ENCODE peak calls at places on chromosome 6, in five cellular contexts. One of them, this sample, is unnamed. For H3K4me1, the result is how much of the 10 kb centered on the place peaks cover.

GRCh38 chr6:114135348-114136002 is 164.5 kb upstream of the HDAC2 start:
- DNase-seq in tibial artery: no peak
- DNase-seq in MM.1S: no peak
- DNase-seq in endothelial cell of umbilical vein: no peak
- DNase-seq in left lung: no peak
- DNase-seq in this sample: no peak

GRCh38 chr6:41014780-41015179 is 24.2 kb downstream of the UNC5CL start:
- DNase-seq in tibial artery: no peak
- DNase-seq in endothelial cell of umbilical vein: no peak
- DNase-seq in left lung: no peak
- DNase-seq in MM.1S: no peak
- DNase-seq in this sample: no peak

GRCh38 chr6:17703256-17703694 is 3.5 kb downstream of the NUP153 start:
- DNase-seq in MM.1S: no peak
- DNase-seq in left lung: no peak
- DNase-seq in endothelial cell of umbilical vein: peak
- DNase-seq in tibial artery: no peak
- DNase-seq in this sample: peak

GRCh38 chr6:37210313-37210898 is 40.5 kb downstream of the PIM1 start:
- DNase-seq in MM.1S: peak
- DNase-seq in endothelial cell of umbilical vein: peak
- DNase-seq in tibial artery: peak
- DNase-seq in left lung: peak
- DNase-seq in this sample: peak

GRCh38 chr6:20058912-20059311 is 153.4 kb downstream of the MBOAT1 start:
- DNase-seq in MM.1S: no peak
- DNase-seq in tibial artery: no peak
- DNase-seq in endothelial cell of umbilical vein: no peak
- DNase-seq in left lung: no peak
- DNase-seq in this sample: no peak

GRCh38 chr6:13420269-13420668 is 67.1 kb downstream of the GFOD1 start:
- DNase-seq in tibial artery: no peak
- DNase-seq in MM.1S: no peak
- DNase-seq in left lung: no peak
- DNase-seq in endothelial cell of umbilical vein: no peak
- DNase-seq in this sample: no peak

GRCh38 chr6:14310955-14311354 is 193.4 kb downstream of the CD83 start:
- DNase-seq in left lung: peak
- DNase-seq in MM.1S: no peak
- DNase-seq in endothelial cell of umbilical vein: no peak
- DNase-seq in tibial artery: no peak
- DNase-seq in this sample: no peak

GRCh38 chr6:32488085-32488484 is 42.0 kb downstream of the HLA-DRB5 start:
- DNase-seq in MM.1S: no peak
- DNase-seq in endothelial cell of umbilical vein: no peak
- DNase-seq in tibial artery: no peak
- DNase-seq in left lung: no peak
- DNase-seq in this sample: no peak

GRCh38 chr6:18289283-18289682 is 25.0 kb upstream of the DEK start:
- DNase-seq in endothelial cell of umbilical vein: no peak
- DNase-seq in MM.1S: no peak
- DNase-seq in left lung: no peak
- DNase-seq in tibial artery: no peak
- DNase-seq in this sample: no peak

GRCh38 chr6:47094351-47094925 is 52.3 kb upstream of the ADGRF1 start:
- DNase-seq in tibial artery: no peak
- DNase-seq in endothelial cell of umbilical vein: peak
- DNase-seq in left lung: no peak
- DNase-seq in MM.1S: no peak
- DNase-seq in this sample: no peak

GRCh38 chr6:144278659-144279314 is 6.3 kb upstream of the UTRN start:
- DNase-seq in tibial artery: no peak
- DNase-seq in left lung: no peak
- DNase-seq in MM.1S: no peak
- DNase-seq in endothelial cell of umbilical vein: no peak
- DNase-seq in this sample: no peak

GRCh38 chr6:107460074-107460631 is 789 bp upstream of the PDSS2 start:
- DNase-seq in endothelial cell of umbilical vein: no peak
- DNase-seq in MM.1S: no peak
- DNase-seq in tibial artery: no peak
- DNase-seq in left lung: no peak
- DNase-seq in this sample: no peak

GRCh38 chr6:147567141-147567805 is 58.8 kb downstream of the SAMD5 start:
- DNase-seq in endothelial cell of umbilical vein: no peak
- DNase-seq in MM.1S: no peak
- DNase-seq in left lung: no peak
- DNase-seq in tibial artery: no peak
- DNase-seq in this sample: no peak

GRCh38 chr6:32171234-32171633 is 4.7 kb downstream of the AGPAT1 start:
- DNase-seq in endothelial cell of umbilical vein: no peak
- DNase-seq in MM.1S: no peak
- DNase-seq in tibial artery: no peak
- DNase-seq in left lung: no peak
- DNase-seq in this sample: no peak

GRCh38 chr6:67615796-67616195 is 1019.3 kb upstream of the ADGRB3 start:
- DNase-seq in MM.1S: no peak
- DNase-seq in tibial artery: no peak
- DNase-seq in left lung: no peak
- DNase-seq in endothelial cell of umbilical vein: no peak
- DNase-seq in this sample: no peak

GRCh38 chr6:3194535-3195376 is 32.7 kb downstream of the TUBB2B start:
- DNase-seq in MM.1S: no peak
- DNase-seq in tibial artery: no peak
- DNase-seq in left lung: no peak
- DNase-seq in endothelial cell of umbilical vein: peak
- DNase-seq in this sample: no peak

GRCh38 chr6:21935142-21935541 is 341.6 kb downstream of the SOX4 start:
- DNase-seq in left lung: no peak
- DNase-seq in tibial artery: no peak
- DNase-seq in MM.1S: no peak
- DNase-seq in endothelial cell of umbilical vein: no peak
- DNase-seq in this sample: no peak

GRCh38 chr6:139370047-139370706 is 4.3 kb downstream of the CITED2 start:
- DNase-seq in endothelial cell of umbilical vein: no peak
- DNase-seq in left lung: no peak
- DNase-seq in tibial artery: no peak
- DNase-seq in MM.1S: peak
- DNase-seq in this sample: no peak

GRCh38 chr6:87421576-87421975 is 13.8 kb downstream of the CFAP206 start:
- DNase-seq in endothelial cell of umbilical vein: no peak
- DNase-seq in MM.1S: no peak
- DNase-seq in tibial artery: no peak
- DNase-seq in left lung: no peak
- DNase-seq in this sample: no peak

GRCh38 chr6:161161889-161162624 is 111.8 kb downstream of the AGPAT4 start:
- DNase-seq in left lung: no peak
- DNase-seq in tibial artery: no peak
- DNase-seq in endothelial cell of umbilical vein: no peak
- DNase-seq in MM.1S: no peak
- DNase-seq in this sample: no peak

GRCh38 chr6:50850223-50850751 is 31.6 kb downstream of the TFAP2B start:
- DNase-seq in tibial artery: no peak
- DNase-seq in left lung: no peak
- DNase-seq in MM.1S: no peak
- DNase-seq in endothelial cell of umbilical vein: no peak
- DNase-seq in this sample: no peak

GRCh38 chr6:155014715-155015300 is 19.7 kb downstream of the TIAM2 start:
- DNase-seq in tibial artery: no peak
- DNase-seq in MM.1S: no peak
- DNase-seq in endothelial cell of umbilical vein: peak
- DNase-seq in left lung: no peak
- DNase-seq in this sample: no peak

GRCh38 chr6:155014137-155014536 is 19.0 kb downstream of the TIAM2 start:
- DNase-seq in left lung: no peak
- DNase-seq in tibial artery: no peak
- DNase-seq in endothelial cell of umbilical vein: peak
- DNase-seq in MM.1S: no peak
- DNase-seq in this sample: no peak

GRCh38 chr6:155013457-155013876 is 18.4 kb downstream of the TIAM2 start:
- DNase-seq in MM.1S: no peak
- DNase-seq in tibial artery: no peak
- DNase-seq in endothelial cell of umbilical vein: peak
- DNase-seq in left lung: no peak
- DNase-seq in this sample: no peak

GRCh38 chr6:155011997-155012396 is 16.9 kb downstream of the TIAM2 start:
- DNase-seq in left lung: no peak
- DNase-seq in tibial artery: no peak
- DNase-seq in endothelial cell of umbilical vein: no peak
- DNase-seq in MM.1S: no peak
- DNase-seq in this sample: no peak
- H3K4me1 ChIP-seq in left lung: under half
- H3K4me1 ChIP-seq in tibial artery: under half
- H3K4me1 ChIP-seq in endothelial cell of umbilical vein: under half
- H3K4me1 ChIP-seq in MM.1S: under half
- H3K4me1 ChIP-seq in this sample: under half

DNA sequence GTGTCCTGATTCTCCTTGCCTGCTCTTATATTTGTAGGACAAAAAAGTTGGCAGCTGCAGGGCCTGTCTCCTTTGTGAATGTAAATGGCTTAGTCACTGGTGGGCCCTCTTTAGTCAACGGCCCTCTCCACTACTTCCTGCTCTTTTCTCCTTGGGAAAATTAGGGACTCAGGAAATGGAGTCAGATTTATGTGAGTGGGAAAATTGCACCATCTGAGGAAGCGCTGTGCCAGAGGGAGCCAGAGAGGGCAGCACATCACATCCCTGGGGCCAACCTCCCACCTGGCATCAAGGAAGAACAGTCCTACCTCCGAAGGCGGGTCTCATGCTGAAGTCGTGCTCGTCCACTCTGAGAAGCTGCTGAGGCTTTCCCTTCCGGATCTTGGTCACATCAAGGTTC is 15.6 kb downstream of the GABRR2 start:
- DNase-seq in left lung: no peak
- DNase-seq in MM.1S: no peak
- DNase-seq in endothelial cell of umbilical vein: peak
- DNase-seq in tibial artery: no peak
- DNase-seq in this sample: no peak
- H3K4me1 ChIP-seq in left lung: under half
- H3K4me1 ChIP-seq in MM.1S: under half
- H3K4me1 ChIP-seq in endothelial cell of umbilical vein: under half
- H3K4me1 ChIP-seq in tibial artery: under half
- H3K4me1 ChIP-seq in this sample: under half

GRCh38 chr6:72952808-72953630 is 272.3 kb downstream of the KHDC1L start:
- DNase-seq in left lung: no peak
- DNase-seq in MM.1S: no peak
- DNase-seq in tibial artery: no peak
- DNase-seq in endothelial cell of umbilical vein: peak
- DNase-seq in this sample: no peak

GRCh38 chr6:72947534-72947933 is 277.8 kb downstream of the KHDC1L start:
- DNase-seq in endothelial cell of umbilical vein: no peak
- DNase-seq in tibial artery: no peak
- DNase-seq in left lung: no peak
- DNase-seq in MM.1S: no peak
- DNase-seq in this sample: no peak

GRCh38 chr6:72946766-72947165 is 278.5 kb downstream of the KHDC1L start:
- DNase-seq in MM.1S: no peak
- DNase-seq in tibial artery: no peak
- DNase-seq in left lung: no peak
- DNase-seq in endothelial cell of umbilical vein: no peak
- DNase-seq in this sample: no peak

GRCh38 chr6:72948153-72948552 is 277.1 kb downstream of the KHDC1L start:
- DNase-seq in endothelial cell of umbilical vein: no peak
- DNase-seq in left lung: no peak
- DNase-seq in tibial artery: no peak
- DNase-seq in MM.1S: no peak
- DNase-seq in this sample: no peak

GRCh38 chr6:72950114-72950860 is 275.0 kb downstream of the KHDC1L start:
- DNase-seq in tibial artery: no peak
- DNase-seq in endothelial cell of umbilical vein: peak
- DNase-seq in left lung: no peak
- DNase-seq in MM.1S: no peak
- DNase-seq in this sample: no peak
- H3K4me1 ChIP-seq in tibial artery: under half
- H3K4me1 ChIP-seq in endothelial cell of umbilical vein: under half
- H3K4me1 ChIP-seq in left lung: under half
- H3K4me1 ChIP-seq in MM.1S: under half
- H3K4me1 ChIP-seq in this sample: under half

DNA sequence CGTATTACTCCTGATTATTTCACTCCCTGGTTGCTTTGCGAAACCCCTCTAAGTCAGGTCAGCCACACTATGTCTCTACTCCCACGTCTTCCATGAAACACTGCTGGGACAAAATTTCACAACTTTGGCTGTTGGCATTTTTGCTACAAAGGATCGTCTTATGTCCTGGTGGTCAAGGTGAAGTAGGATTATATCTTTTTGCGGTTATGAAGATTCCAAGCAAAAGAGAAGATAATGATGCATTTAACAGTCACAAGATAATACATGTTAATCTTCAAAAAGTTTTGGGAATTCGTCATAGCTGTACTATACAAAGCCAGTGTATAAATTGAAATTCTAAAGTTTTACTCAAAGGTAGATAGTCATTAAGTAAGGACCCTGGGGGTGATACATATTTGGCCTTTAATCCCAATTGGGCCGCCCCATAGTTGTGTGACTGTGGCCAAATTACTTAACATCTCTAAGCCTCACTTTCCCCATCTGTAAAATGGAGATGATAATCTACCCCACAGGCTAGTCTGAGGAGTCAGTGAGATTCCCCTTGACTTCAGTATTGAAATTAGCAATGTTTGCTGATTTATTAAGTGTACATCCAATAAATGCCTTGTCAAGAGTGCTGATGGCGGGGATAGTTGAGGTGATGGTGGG is 212.1 kb downstream of the ARID1B start:
- DNase-seq in left lung: no peak
- DNase-seq in MM.1S: no peak
- DNase-seq in tibial artery: no peak
- DNase-seq in endothelial cell of umbilical vein: no peak
- DNase-seq in this sample: no peak
- H3K4me1 ChIP-seq in left lung: under half
- H3K4me1 ChIP-seq in MM.1S: under half
- H3K4me1 ChIP-seq in tibial artery: under half
- H3K4me1 ChIP-seq in endothelial cell of umbilical vein: under half
- H3K4me1 ChIP-seq in this sample: under half

DNA sequence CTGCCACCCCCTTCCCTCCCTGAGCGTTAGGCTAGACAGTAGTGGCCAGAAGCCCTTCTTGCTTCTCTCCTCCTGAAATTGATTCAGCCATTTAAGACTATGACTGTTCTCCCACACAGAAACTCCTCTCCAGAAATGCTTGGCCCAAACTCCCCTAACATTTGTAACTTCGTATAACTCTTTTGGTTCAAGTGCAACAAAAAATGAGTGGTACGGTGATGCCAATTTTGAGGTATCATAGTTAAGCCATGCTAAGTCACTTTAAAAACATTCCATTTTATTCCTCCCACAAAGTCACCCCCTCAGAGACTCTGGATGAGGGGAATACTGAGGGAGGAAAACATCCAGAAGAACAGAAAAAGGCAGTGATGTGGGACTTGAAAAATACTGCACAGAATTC is 21.1 kb upstream of the ROS1 start:
- DNase-seq in MM.1S: no peak
- DNase-seq in endothelial cell of umbilical vein: no peak
- DNase-seq in left lung: no peak
- DNase-seq in tibial artery: no peak
- DNase-seq in this sample: no peak
- H3K4me1 ChIP-seq in MM.1S: under half
- H3K4me1 ChIP-seq in endothelial cell of umbilical vein: under half
- H3K4me1 ChIP-seq in left lung: under half
- H3K4me1 ChIP-seq in tibial artery: under half
- H3K4me1 ChIP-seq in this sample: under half